ENCODE peak calls at places on chromosomes 12 and 14, in six cellular contexts. X, N, H, C, V and K are unnamed samples. For H3K9me3, the result is how much of the 10 kb centered on the place peaks cover.

GRCh38 chr12:22731231-22731630 is 106.3 kb downstream of the ETNK1 start:
- DNase-seq in N (no peak), C (no peak), X (no peak), H (no peak), V (no peak), K (no peak)

GRCh38 chr12:67893003-67893402 is 96.2 kb upstream of the IFNG-AS1 start:
- DNase-seq in C (no peak), N (no peak), H (no peak), X (no peak), V (no peak), K (no peak)

GRCh38 chr12:117033382-117034045 is 65.7 kb downstream of the TESC start:
- DNase-seq in H (peak), N (no peak), C (no peak), V (no peak), X (no peak), K (peak)

GRCh38 chr12:52228366-52228765 is 4.7 kb upstream of the KRT7 start:
- DNase-seq in V (no peak), C (no peak), H (no peak), N (no peak), X (no peak), K (no peak)

GRCh38 chr14:61585598-61586538 is 109.4 kb upstream of the HIF1A start:
- DNase-seq in V (no peak), X (no peak), N (no peak), C (no peak), H (peak), K (no peak)

GRCh38 chr12:47767197-47767724 is 5.8 kb upstream of the SLC48A1 start:
- DNase-seq in X (peak), N (no peak), H (peak), C (no peak), V (no peak), K (no peak)

GRCh38 chr14:72815459-72815858 is 78.4 kb downstream of the DPF3 start:
- DNase-seq in N (no peak), X (no peak), C (no peak), V (no peak), H (no peak), K (no peak)

GRCh38 chr12:2016862-2017723 is 12.8 kb upstream of the DCP1B start:
- DNase-seq in N (no peak), V (no peak), C (no peak), H (no peak), X (no peak), K (no peak)

GRCh38 chr14:50260511-50260910 is 29.1 kb upstream of the SOS2 start:
- DNase-seq in V (no peak), H (no peak), X (no peak), C (peak), N (no peak), K (no peak)

GRCh38 chr12:89073027-89073398 is 279.3 kb downstream of the DUSP6 start:
- DNase-seq in N (no peak), V (no peak), C (peak), X (no peak), H (no peak), K (no peak)

GRCh38 chr14:67620217-67620789 is 583 bp downstream of the ARG2 start:
- DNase-seq in V (peak), N (no peak), C (no peak), H (peak), X (no peak), K (no peak)

GRCh38 chr12:62703011-62703380 is 232.0 kb downstream of the PPM1H start:
- DNase-seq in C (no peak), V (no peak), X (no peak), H (no peak), N (no peak), K (no peak)

GRCh38 chr12:27048822-27049752 is 26.7 kb downstream of the MED21 start:
- DNase-seq in V (no peak), N (no peak), C (peak), X (no peak), H (no peak), K (no peak)

GRCh38 chr14:80850197-80850814 is 91.2 kb downstream of the CEP128 start:
- DNase-seq in C (peak), V (no peak), H (no peak), N (no peak), X (no peak), K (no peak)

GRCh38 chr12:69879007-69879960 is 54.3 kb downstream of the MYRFL start:
- DNase-seq in C (peak), N (peak), V (peak), H (peak), X (peak), K (no peak)

GRCh38 chr12:107645630-107646333 is 39.8 kb upstream of the PWP1 start:
- DNase-seq in N (no peak), V (no peak), C (no peak), H (no peak), X (no peak), K (no peak)

GRCh38 chr14:69107407-69108003 is 45.4 kb downstream of the DCAF5 start:
- DNase-seq in N (no peak), X (no peak), H (peak), V (peak), C (peak), K (no peak)

GRCh38 chr14:76752744-76753143 is 8.5 kb upstream of the VASH1 start:
- DNase-seq in N (no peak), C (no peak), H (no peak), X (no peak), V (no peak), K (no peak)

GRCh38 chr14:39232554-39233415 is 930 bp upstream of the MIA2 start:
- DNase-seq in C (peak), X (no peak), H (no peak), V (no peak), N (peak), K (no peak)

GRCh38 chr12:4943067-4943937 is 33.6 kb downstream of the KCNA1 start:
- DNase-seq in X (no peak), V (no peak), N (no peak), H (no peak), C (no peak), K (no peak)

GRCh38 chr12:121805171-121805687 is 1.4 kb downstream of the SETD1B start:
- DNase-seq in C (no peak), X (no peak), V (no peak), H (no peak), N (no peak), K (no peak)

GRCh38 chr12:562634-563033 is 100.6 kb downstream of the NINJ2 start:
- DNase-seq in V (no peak), N (no peak), H (no peak), C (no peak), X (no peak), K (no peak)

GRCh38 chr14:50798048-50798421 is 32.9 kb downstream of the NIN start:
- DNase-seq in H (no peak), V (no peak), C (no peak), N (no peak), X (no peak), K (no peak)

GRCh38 chr12:88400302-88400701 is 180.0 kb downstream of the KITLG start:
- DNase-seq in V (no peak), N (no peak), H (no peak), C (no peak), X (no peak), K (no peak)

GRCh38 chr12:53939141-53940108 is 794 bp downstream of the HOXC13 start:
- DNase-seq in V (peak), C (no peak), H (no peak), N (no peak), X (no peak), K (no peak)

GRCh38 chr14:77554816-77555599 is 56.4 kb upstream of the ISM2 start:
- DNase-seq in C (no peak), N (no peak), H (no peak), V (no peak), X (no peak), K (no peak)

GRCh38 chr12:103640831-103641230 is 53.8 kb downstream of the STAB2 start:
- DNase-seq in H (no peak), N (no peak), V (no peak), X (no peak), C (no peak), K (no peak)

GRCh38 chr14:100783630-100784321 is 42.1 kb upstream of the MEG3 start:
- DNase-seq in V (no peak), N (peak), H (no peak), X (no peak), C (no peak), K (peak)

DNA sequence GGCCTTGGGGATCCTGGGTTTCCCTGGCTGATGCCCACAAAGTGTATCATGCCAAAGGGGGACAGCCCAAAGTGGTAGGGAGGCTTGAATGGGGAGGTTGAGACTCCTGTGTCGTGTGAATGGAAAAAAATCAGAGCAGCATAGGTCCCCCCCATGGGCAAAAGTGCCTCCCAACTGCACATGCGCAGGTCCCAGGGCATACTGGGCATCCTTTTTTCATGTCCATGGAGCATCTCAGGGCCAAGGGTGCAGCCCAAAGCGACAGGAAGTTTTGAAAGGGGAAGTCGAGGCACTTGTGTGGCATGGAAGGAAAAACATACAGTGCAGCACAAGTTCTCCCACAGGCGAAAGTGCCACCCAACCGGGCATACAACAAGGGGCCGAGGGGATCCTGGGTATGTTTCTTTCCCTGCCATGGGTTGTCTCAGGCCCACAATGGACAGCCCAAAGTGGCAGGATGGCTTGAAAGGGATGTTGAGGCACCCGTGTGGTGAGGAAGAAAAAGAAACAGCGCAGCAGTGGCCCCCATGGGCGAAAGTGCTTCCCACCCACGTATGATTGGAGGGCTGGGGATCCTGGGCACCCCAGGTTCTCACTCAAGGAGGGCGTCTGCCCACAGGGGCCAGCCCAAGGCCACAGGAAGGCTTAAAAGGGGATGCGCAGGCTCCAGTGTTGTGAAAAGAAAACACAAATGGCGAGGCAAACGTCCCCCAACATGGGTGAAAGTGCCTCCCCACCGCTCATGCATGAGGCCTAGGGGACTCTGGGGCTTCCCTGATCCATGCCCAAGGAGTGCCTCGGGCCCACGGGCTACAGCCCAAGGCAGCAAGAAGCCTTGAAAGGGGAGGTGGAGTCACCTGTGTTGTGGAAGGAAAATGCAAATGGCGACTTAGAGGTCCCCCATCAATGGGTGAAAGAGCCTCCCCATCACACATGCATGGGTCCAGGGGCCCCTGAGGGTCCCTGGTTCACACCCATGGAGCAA is 573.7 kb downstream of the ALG10 start:
- DNase-seq in V (no peak), H (no peak), N (peak), C (no peak), X (peak), K (peak)
- H3K9me3 ChIP-seq in V (half or more), H (under half), N (under half), C (half or more), X (half or more), K (under half)

DNA sequence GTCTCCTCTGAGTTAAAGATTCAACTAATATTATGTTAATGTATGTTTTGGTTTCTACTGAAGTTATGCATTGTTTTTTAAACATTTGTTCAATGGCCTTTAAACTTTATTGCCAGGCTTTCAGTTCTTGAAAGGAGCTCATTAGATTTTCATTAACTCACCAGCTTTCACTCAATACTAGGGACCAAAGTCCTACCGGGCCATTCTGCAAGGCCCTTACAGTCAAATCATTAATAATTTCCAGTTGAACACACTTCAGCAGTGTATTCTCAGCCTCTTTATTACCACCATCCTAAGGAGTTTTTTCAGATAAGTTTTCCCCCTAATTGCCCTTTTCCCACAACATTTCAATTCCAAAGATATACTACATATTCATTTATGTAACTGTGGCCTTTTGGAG is 409.2 kb downstream of the DIO2 start:
- DNase-seq in C (no peak), N (no peak), V (no peak), X (no peak), H (no peak), K (no peak)
- H3K9me3 ChIP-seq in C (under half), N (under half), V (under half), X (under half), H (under half), K (under half)

DNA sequence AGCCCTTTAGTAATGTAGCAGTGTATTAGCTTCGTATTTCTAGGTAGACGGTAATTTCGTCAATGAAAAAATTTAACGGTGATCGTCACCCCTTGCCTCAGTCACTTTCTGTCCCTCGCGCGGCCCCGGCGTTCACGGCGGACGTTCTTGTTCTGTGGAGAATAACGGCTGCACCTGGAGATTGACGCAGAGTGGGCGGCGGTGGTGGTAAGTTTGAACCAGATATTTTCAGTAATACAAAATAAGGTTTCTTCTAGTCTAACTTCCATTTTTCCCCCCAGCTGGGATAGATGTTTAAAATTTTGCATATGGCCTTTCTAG is 341 bp downstream of the ZNF10 start:
- DNase-seq in H (peak), V (peak), N (peak), X (peak), C (no peak), K (no peak)
- H3K9me3 ChIP-seq in H (under half), V (half or more), N (half or more), X (half or more), C (under half), K (under half)

GRCh38 chr12:34404377-34405285 is 382.3 kb downstream of the ALG10 start:
- DNase-seq in H (peak), N (peak), V (peak), C (no peak), X (peak), K (peak)

GRCh38 chr12:34406996-34407300 is 384.7 kb downstream of the ALG10 start:
- DNase-seq in C (no peak), V (peak), X (peak), N (no peak), H (no peak), K (peak)

GRCh38 chr12:34405286-34406227 is 383.3 kb downstream of the ALG10 start:
- DNase-seq in C (no peak), X (peak), H (no peak), V (no peak), N (peak), K (peak)

GRCh38 chr12:34406228-34406995 is 384.1 kb downstream of the ALG10 start:
- DNase-seq in N (peak), X (peak), H (peak), V (peak), C (no peak), K (peak)

GRCh38 chr12:34407813-34408212 is 385.5 kb downstream of the ALG10 start:
- DNase-seq in X (no peak), H (no peak), V (no peak), N (no peak), C (no peak), K (no peak)
- H3K9me3 ChIP-seq in X (half or more), H (under half), V (half or more), N (under half), C (under half), K (under half)

GRCh38 chr14:20164462-20164861 is 25.8 kb downstream of the OR4N5 start:
- DNase-seq in N (no peak), C (no peak), X (no peak), H (no peak), V (no peak), K (no peak)
- H3K9me3 ChIP-seq in N (under half), C (under half), X (under half), H (under half), V (under half), K (under half)

GRCh38 chr14:105839425-105840265 is 313.3 kb downstream of the TMEM121 start:
- DNase-seq in N (peak), C (no peak), X (no peak), H (no peak), V (no peak), K (peak)
- H3K9me3 ChIP-seq in N (under half), C (half or more), X (under half), H (under half), V (under half), K (under half)

DNA sequence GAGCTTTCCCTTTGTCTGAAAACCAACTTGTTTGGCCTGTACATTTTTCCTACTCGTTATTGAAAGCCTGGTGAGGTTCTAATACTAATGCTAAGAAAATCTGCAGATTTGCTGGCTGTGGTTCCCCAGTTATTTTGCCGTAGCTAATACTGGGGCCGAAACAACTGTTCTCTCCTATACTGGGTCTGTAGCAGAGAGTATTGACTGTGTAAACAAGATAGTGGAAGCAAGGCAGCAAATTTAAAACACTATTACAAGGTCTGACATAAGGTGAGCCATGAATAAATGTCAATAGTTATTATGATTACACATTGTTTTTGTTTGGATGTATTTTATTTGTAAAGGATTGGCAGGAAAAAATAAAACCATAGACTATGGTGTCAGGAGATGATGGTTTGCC is 1244.0 kb downstream of the AACS start:
- DNase-seq in C (no peak), H (no peak), X (no peak), V (no peak), N (no peak), K (no peak)
- H3K9me3 ChIP-seq in C (under half), H (under half), X (under half), V (under half), N (under half), K (under half)

DNA sequence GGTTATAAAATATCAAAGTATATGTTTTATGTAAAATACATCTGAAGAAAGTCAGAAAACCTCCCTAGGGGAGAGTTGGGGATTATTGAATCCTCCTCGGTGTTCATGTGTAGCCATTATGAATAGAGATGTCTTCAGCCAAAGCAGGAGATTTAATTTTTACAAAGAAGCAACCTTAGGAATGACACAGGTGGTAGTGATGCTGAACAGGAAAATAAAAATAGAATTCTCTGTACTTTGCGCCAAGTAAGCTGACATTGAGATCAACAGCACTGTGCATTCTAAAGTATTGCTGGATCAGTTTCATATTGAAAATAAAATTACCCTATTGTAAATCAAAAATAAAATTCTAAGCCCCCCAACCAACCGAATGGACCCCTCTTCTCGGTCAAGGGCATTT is 132.8 kb upstream of the TRHDE start:
- DNase-seq in H (no peak), C (no peak), V (no peak), N (no peak), X (no peak), K (no peak)
- H3K9me3 ChIP-seq in H (under half), C (under half), V (under half), N (under half), X (under half), K (under half)

DNA sequence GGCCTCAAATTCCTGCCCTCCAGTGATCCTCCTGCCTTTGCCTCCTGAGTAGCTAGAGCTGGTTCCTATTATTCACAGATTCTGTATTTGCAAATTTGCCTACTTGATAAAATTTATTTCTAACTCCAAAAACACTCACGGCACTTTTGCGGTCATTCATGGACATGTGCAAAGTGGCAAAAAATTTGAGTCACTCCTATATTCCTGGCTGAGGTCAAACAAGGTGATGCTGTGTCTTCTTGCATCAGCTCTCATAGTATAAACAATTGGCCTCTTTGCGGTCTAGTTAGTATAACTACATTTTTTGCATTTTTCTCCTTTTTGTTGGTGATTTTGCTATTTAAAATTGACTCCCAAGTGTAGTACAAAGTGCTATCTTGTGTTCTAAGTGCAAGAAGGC is 24.7 kb downstream of the ATF1 start:
- DNase-seq in N (no peak), X (no peak), V (no peak), C (peak), H (no peak), K (no peak)
- H3K9me3 ChIP-seq in N (under half), X (under half), V (under half), C (under half), H (under half), K (under half)